ENCODE peak calls at places on chromosome 3, in ten cellular contexts. E is AG09309, S is endothelial cell of umbilical vein, Y is uterus, O is keratinocyte, C is ovary, F is cardiac muscle cell, X is A673, T is GM12865, M is HCT116. N is an unnamed sample.

GRCh38 chr3:16927485-16927884 is 42.7 kb downstream of the PLCL2 start:
- DNase-seq in Y (no peak), T (peak), F (no peak), C (no peak), E (no peak), O (no peak), X (no peak), M (no peak), S (no peak), N (no peak)

GRCh38 chr3:14980689-14981088 is 33.3 kb downstream of the NR2C2 start:
- DNase-seq in C (no peak), X (no peak), Y (no peak), F (no peak), O (no peak), E (no peak), S (no peak), M (no peak), T (no peak), N (no peak)

GRCh38 chr3:192409838-192410683 is 317.3 kb downstream of the FGF12 start:
- DNase-seq in F (peak), O (no peak), E (no peak), Y (no peak), S (peak), C (peak), T (no peak), X (peak), M (no peak), N (no peak)

GRCh38 chr3:34102290-34102689 is 303.9 kb downstream of the PDCD6IP start:
- DNase-seq in E (no peak), S (no peak), F (no peak), Y (no peak), C (no peak), O (no peak), T (no peak), M (no peak), X (peak), N (no peak)

GRCh38 chr3:139493826-139494385 is 17.6 kb upstream of the RBP2 start:
- DNase-seq in X (no peak), M (no peak), F (no peak), C (no peak), T (no peak), Y (no peak), O (no peak), S (no peak), E (no peak), N (no peak)

GRCh38 chr3:49805367-49805782 is 2.3 kb downstream of the INKA1 start:
- DNase-seq in F (peak), S (peak), E (peak), T (peak), Y (peak), O (no peak), M (no peak), C (peak), X (peak), N (no peak)

GRCh38 chr3:49930922-49931321 is 1.3 kb upstream of the MON1A start:
- DNase-seq in C (no peak), X (peak), M (peak), S (no peak), O (no peak), T (peak), E (no peak), F (no peak), Y (no peak), N (no peak)

GRCh38 chr3:143971367-143972154 is at the start of gene DIPK2A:
- DNase-seq in F (peak), M (peak), E (peak), C (peak), Y (peak), X (peak), O (peak), T (peak), S (peak), N (peak)

GRCh38 chr3:57985977-57986246 is 22.3 kb upstream of the FLNB start:
- DNase-seq in Y (no peak), M (no peak), F (no peak), T (no peak), X (no peak), C (no peak), S (no peak), O (no peak), E (no peak), N (no peak)

GRCh38 chr3:112755845-112756671 is 90.6 kb downstream of the CD200R1L start:
- DNase-seq in X (no peak), Y (no peak), C (no peak), O (no peak), T (no peak), E (no peak), M (no peak), F (no peak), S (no peak), N (no peak)

GRCh38 chr3:9653565-9654248 is 4.4 kb downstream of the MTMR14 start:
- DNase-seq in T (peak), O (no peak), M (no peak), F (no peak), E (no peak), C (no peak), X (no peak), S (no peak), Y (no peak), N (no peak)

GRCh38 chr3:14636496-14637087 is 15.0 kb upstream of the CCDC174 start:
- DNase-seq in T (no peak), F (no peak), M (no peak), X (no peak), S (no peak), E (no peak), C (no peak), Y (no peak), O (no peak), N (no peak)

GRCh38 chr3:167691366-167691765 is 37.6 kb upstream of the WDR49 start:
- DNase-seq in X (no peak), S (no peak), T (peak), M (no peak), E (no peak), O (no peak), F (no peak), Y (no peak), C (no peak), N (no peak)

GRCh38 chr3:128274837-128275236 is 121.6 kb downstream of the EEFSEC start:
- DNase-seq in X (no peak), S (peak), T (no peak), Y (no peak), M (no peak), F (peak), O (no peak), C (no peak), E (peak), N (peak)

GRCh38 chr3:119470851-119471250 is 2.1 kb downstream of the POGLUT1 start:
- DNase-seq in X (no peak), Y (no peak), E (no peak), S (no peak), O (no peak), M (no peak), C (no peak), F (no peak), T (no peak), N (no peak)

GRCh38 chr3:12286927-12287726 is 1.7 kb upstream of the PPARG start:
- DNase-seq in E (no peak), F (peak), T (no peak), O (no peak), M (no peak), S (no peak), Y (peak), C (peak), X (no peak), N (no peak)

GRCh38 chr3:51581529-51581928 is 43.0 kb downstream of the RAD54L2 start:
- DNase-seq in T (no peak), C (no peak), E (no peak), F (peak), Y (no peak), S (no peak), X (peak), O (no peak), M (no peak), N (no peak)

GRCh38 chr3:106566277-106566676 is 697.5 kb upstream of the CBLB start:
- DNase-seq in M (no peak), E (no peak), O (no peak), S (no peak), C (no peak), X (peak), Y (no peak), T (peak), F (no peak), N (no peak)

GRCh38 chr3:169430687-169431404 is 232.7 kb downstream of the MECOM start:
- DNase-seq in E (peak), C (no peak), Y (peak), X (peak), T (peak), S (peak), M (no peak), O (peak), F (peak), N (peak)

GRCh38 chr3:41693799-41694198 is 268.1 kb downstream of the ULK4 start:
- DNase-seq in E (no peak), C (no peak), Y (no peak), M (no peak), T (no peak), S (no peak), X (no peak), F (no peak), O (no peak), N (no peak)

GRCh38 chr3:195151866-195152526 is 119.0 kb downstream of the XXYLT1 start:
- DNase-seq in C (no peak), S (peak), Y (no peak), O (no peak), F (peak), E (no peak), M (peak), X (peak), T (no peak), N (peak)

GRCh38 chr3:126184465-126185000 is 4.1 kb upstream of the ALDH1L1 start:
- DNase-seq in Y (no peak), F (no peak), X (no peak), S (no peak), T (no peak), O (no peak), C (peak), E (no peak), M (no peak), N (no peak)

GRCh38 chr3:143036557-143036956 is 35.2 kb downstream of the U2SURP start:
- DNase-seq in E (no peak), M (no peak), S (no peak), C (no peak), X (no peak), T (no peak), Y (no peak), F (no peak), O (no peak), N (no peak)

GRCh38 chr3:29440321-29441019 is 159.6 kb downstream of the RBMS3 start:
- DNase-seq in F (no peak), S (peak), X (peak), T (no peak), E (no peak), O (no peak), C (no peak), Y (no peak), M (no peak), N (peak)

GRCh38 chr3:79040091-79040490 is 727.7 kb downstream of the ROBO1 start:
- DNase-seq in O (no peak), M (no peak), S (no peak), F (no peak), X (no peak), C (no peak), T (no peak), Y (no peak), E (no peak), N (no peak)

GRCh38 chr3:155173771-155174170 is 93.7 kb downstream of the MME start:
- DNase-seq in X (no peak), M (no peak), S (no peak), T (no peak), O (no peak), Y (no peak), F (no peak), E (no peak), C (no peak), N (no peak)

GRCh38 chr3:159854500-159855124 is 134.0 kb upstream of the IL12A start:
- DNase-seq in M (peak), E (peak), T (no peak), F (peak), S (peak), O (peak), C (no peak), Y (no peak), X (no peak), N (peak)

GRCh38 chr3:122435950-122436349 is 20.1 kb upstream of the WDR5B start:
- DNase-seq in X (no peak), Y (no peak), O (no peak), M (no peak), T (no peak), E (no peak), S (no peak), F (no peak), C (no peak), N (no peak)

GRCh38 chr3:30162579-30162978 is 443.8 kb upstream of the TGFBR2 start:
- DNase-seq in T (no peak), E (peak), M (no peak), O (no peak), S (peak), C (no peak), X (peak), F (peak), Y (no peak), N (peak)

GRCh38 chr3:120298996-120299395 is 14.0 kb upstream of the GPR156 start:
- DNase-seq in O (no peak), X (no peak), C (no peak), Y (no peak), E (no peak), T (no peak), F (no peak), S (no peak), M (no peak), N (no peak)

GRCh38 chr3:170233532-170233931 is 11.3 kb downstream of the PRKCI start:
- DNase-seq in O (no peak), C (peak), X (peak), S (no peak), M (no peak), Y (no peak), F (peak), E (peak), T (no peak), N (peak)

GRCh38 chr3:194906970-194907629 is 221.4 kb downstream of the FAM43A start:
- DNase-seq in M (no peak), T (no peak), E (no peak), S (no peak), O (no peak), C (no peak), X (peak), F (no peak), Y (no peak), N (no peak)

GRCh38 chr3:28651159-28651558 is 302.5 kb upstream of the AZI2 start:
- DNase-seq in X (peak), F (peak), C (no peak), M (no peak), S (no peak), O (no peak), E (no peak), Y (no peak), T (no peak), N (no peak)

GRCh38 chr3:65833761-65834505 is 204.8 kb downstream of the MAGI1 start:
- DNase-seq in O (no peak), C (no peak), M (no peak), F (peak), T (peak), E (peak), X (peak), S (peak), Y (no peak), N (peak)

GRCh38 chr3:110066201-110066600 is 728.9 kb upstream of the DPPA4 start:
- DNase-seq in S (no peak), X (no peak), O (no peak), Y (no peak), T (no peak), F (no peak), C (no peak), M (no peak), E (no peak), N (no peak)

GRCh38 chr3:38579551-38580449 is 69.7 kb downstream of the SCN5A start:
- DNase-seq in T (peak), X (no peak), O (no peak), E (no peak), M (no peak), S (no peak), F (no peak), Y (no peak), C (no peak), N (no peak)

GRCh38 chr3:119858957-119859356 is 77.1 kb downstream of the NR1I2 start:
- DNase-seq in C (no peak), F (no peak), S (no peak), T (no peak), E (no peak), Y (no peak), X (no peak), M (no peak), O (no peak), N (no peak)

GRCh38 chr3:46893146-46893748 is 15.7 kb downstream of the PTH1R start:
- DNase-seq in C (no peak), M (no peak), O (no peak), X (no peak), S (no peak), E (no peak), T (no peak), F (peak), Y (no peak), N (no peak)

DNA sequence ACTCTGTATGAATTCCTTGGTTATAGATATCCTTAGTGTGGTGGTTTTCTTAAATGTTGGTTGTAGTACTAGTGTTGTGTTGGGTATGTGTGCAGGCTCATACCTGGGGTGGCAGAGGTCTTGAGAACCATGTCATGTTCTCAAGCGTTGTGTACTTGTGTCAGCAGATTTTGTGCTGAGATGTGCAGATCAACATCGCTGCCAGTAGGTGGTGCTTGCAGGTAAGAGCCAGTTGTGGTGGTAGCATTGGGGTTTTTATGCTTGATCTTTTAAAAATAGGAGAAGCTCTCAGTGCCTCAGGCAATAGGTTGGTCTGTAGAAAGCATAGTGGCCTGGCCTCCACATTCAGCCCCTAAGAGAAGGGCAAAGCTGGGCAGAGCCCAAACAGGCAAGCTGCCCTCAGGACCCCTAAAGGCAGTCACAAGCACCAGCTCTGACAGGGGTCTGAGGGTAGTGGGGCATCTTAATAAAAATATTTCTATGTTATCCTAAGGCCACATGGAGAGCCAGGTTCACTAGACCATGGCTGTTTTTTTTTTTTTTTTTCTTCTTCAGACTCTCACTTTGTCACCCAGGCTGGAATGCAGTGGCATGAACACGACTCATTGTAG is 164.0 kb downstream of the IL20RB start:
- DNase-seq in T (peak), E (peak), Y (no peak), O (peak), X (peak), S (peak), C (no peak), F (peak), M (peak), N (peak)
- TF ChIP-seq CTCF in T (peak), E (peak), Y (peak), O (peak), X (peak), S (peak), C (no peak), F (peak), M (peak), N (peak)

GRCh38 chr3:152204218-152204617 is 64.5 kb upstream of the MBNL1 start:
- DNase-seq in Y (no peak), S (no peak), O (no peak), M (no peak), T (no peak), E (no peak), X (no peak), F (no peak), C (no peak), N (peak)
- H3K4me3 ChIP-seq in Y (peak), S (no peak), O (no peak), M (no peak), T (peak), E (no peak), X (no peak), F (no peak), C (peak), N (no peak)

DNA sequence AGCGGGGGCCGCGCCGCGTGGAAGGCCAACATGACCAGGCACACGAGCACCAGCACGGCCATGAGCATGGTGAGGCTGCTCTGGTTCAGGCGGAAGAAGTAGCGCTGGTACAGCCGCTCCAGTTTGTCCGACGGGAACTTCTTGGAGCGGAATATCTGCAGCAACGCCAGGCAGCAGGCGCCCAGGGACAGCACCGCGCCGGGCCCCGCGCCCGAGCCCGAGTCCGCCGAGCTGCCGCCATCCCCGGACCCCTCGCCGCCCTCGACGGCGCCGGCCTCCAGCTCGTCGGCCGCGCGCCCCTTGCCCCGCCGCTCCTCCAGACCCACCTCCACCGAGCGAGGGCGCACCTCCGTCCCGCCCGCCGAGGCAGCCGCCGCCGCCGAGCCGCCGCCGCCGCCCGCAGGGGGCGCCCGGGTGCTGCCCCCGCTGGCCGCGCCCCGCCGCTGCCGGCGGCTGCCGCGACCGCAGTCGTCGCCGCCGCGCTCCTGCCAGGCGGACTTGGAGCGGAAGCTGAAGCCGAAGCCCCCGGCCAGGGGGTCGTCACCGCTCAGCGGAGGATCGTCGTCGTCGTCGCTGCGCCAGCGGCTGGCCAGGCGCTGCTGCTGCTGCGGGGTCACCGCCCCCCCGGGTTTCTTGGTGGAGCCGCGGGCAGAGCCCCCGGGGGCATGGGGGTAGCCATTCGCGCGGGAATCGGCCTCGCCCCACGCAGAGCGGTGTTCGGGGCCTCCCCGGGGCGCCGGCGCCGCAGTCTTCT is 964 bp downstream of the ADCY5 start:
- DNase-seq in X (no peak), F (no peak), E (no peak), O (no peak), S (no peak), T (no peak), Y (no peak), M (no peak), C (peak), N (no peak)
- TF ChIP-seq CTCF in X (no peak), F (no peak), E (no peak), O (peak), S (no peak), T (no peak), Y (peak), M (peak), C (peak), N (no peak)

GRCh38 chr3:96324087-96324486 is 490.3 kb upstream of the EPHA6 start:
- DNase-seq in O (no peak), S (no peak), T (no peak), C (no peak), Y (no peak), E (no peak), M (no peak), X (no peak), F (no peak), N (no peak)
- H3K4me3 ChIP-seq in O (no peak), S (no peak), T (no peak), C (no peak), Y (no peak), E (no peak), M (no peak), X (no peak), F (no peak), N (no peak)

N was measured in kidney epithelial cell.